ENCODE peak calls at places on chromosomes 2 and 18, in eight cellular contexts. W, L, O, F, D, C, T and K are unnamed samples.

GRCh38 chr2:159879061-159879604 is 81.1 kb upstream of the CD302 start:
- DNase-seq in W (no peak), L (no peak), O (peak; percentile 37), F (no peak), D (peak; percentile 68), C (no peak), T (peak; percentile 65), K (no peak)

GRCh38 chr2:215816424-215816823 is 196.9 kb downstream of the MREG start:
- DNase-seq in W (no peak), L (no peak), O (no peak), F (no peak), D (no peak), C (no peak), T (no peak), K (no peak)

GRCh38 chr2:118058979-118059378 is 29.3 kb upstream of the INSIG2 start:
- DNase-seq in W (no peak), L (no peak), O (no peak), F (no peak), D (peak; percentile 65), C (no peak), T (peak; percentile 77), K (no peak)

GRCh38 chr2:234156326-234156725 is 105.8 kb downstream of the SPP2 start:
- DNase-seq in W (no peak), L (no peak), O (no peak), F (no peak), D (no peak), C (no peak), T (no peak), K (no peak)

GRCh38 chr2:187986392-187987105 is 305.1 kb upstream of the GULP1 start:
- DNase-seq in W (peak; percentile 16), L (no peak), O (no peak), F (no peak), D (peak; percentile 15), C (no peak), T (peak; percentile 32), K (no peak)

GRCh38 chr18:23540867-23541266 is 37.6 kb downstream of the RMC1 start:
- DNase-seq in W (no peak), L (no peak), O (no peak), F (no peak), D (peak; percentile 76), C (no peak), T (no peak), K (no peak)

GRCh38 chr18:22210331-22210754 is 41.0 kb downstream of the GATA6 start:
- DNase-seq in W (no peak), L (no peak), O (peak; percentile 30), F (no peak), D (peak; percentile 83), C (no peak), T (peak; percentile 53), K (no peak)

GRCh38 chr2:20378891-20379519 is 28.4 kb upstream of the PUM2 start:
- DNase-seq in W (peak; percentile 64), L (peak; percentile 81), O (peak; percentile 91), F (no peak), D (peak; percentile 80), C (peak; percentile 51), T (peak; percentile 82), K (peak; percentile 49)

GRCh38 chr2:151007365-151007764 is 254.3 kb downstream of the RBM43 start:
- DNase-seq in W (peak; percentile 37), L (no peak), O (no peak), F (no peak), D (peak; percentile 25), C (no peak), T (peak; percentile 27), K (no peak)

GRCh38 chr2:239654266-239654665 is 253.4 kb upstream of the HDAC4 start:
- DNase-seq in W (no peak), L (no peak), O (no peak), F (no peak), D (no peak), C (no peak), T (no peak), K (no peak)

GRCh38 chr2:106085441-106085911 is 108.6 kb downstream of the UXS1 start:
- DNase-seq in W (no peak), L (no peak), O (peak; percentile 27), F (no peak), D (peak; percentile 21), C (no peak), T (peak; percentile 45), K (no peak)